ENCODE peak calls at places on chromosomes 5 and 9, in five cellular contexts. One of them, this sample, is unnamed.
A peak's percentile ranks its signal among the peaks of the same experiment; 100 is the strongest.

GRCh38 chr9:89440046-89440445 is 57.9 kb downstream of the SEMA4D start:
- DNase-seq in H7: peak; percentile 53
- DNase-seq in HuH-7.5: no peak
- DNase-seq in stimulated activated CD8-positive, alpha-beta memory T cell treated with anti-CD3 and anti-CD28 coated beads, Interleukin-15, amount 100 ng/mL, for 24 hours: no peak
- DNase-seq in adrenal gland: no peak
- DNase-seq in this sample: no peak

GRCh38 chr9:98010450-98010849 is 27.3 kb downstream of the ANP32B start:
- DNase-seq in H7: peak; percentile 60
- DNase-seq in HuH-7.5: no peak
- DNase-seq in stimulated activated CD8-positive, alpha-beta memory T cell treated with anti-CD3 and anti-CD28 coated beads, Interleukin-15, amount 100 ng/mL, for 24 hours: no peak
- DNase-seq in adrenal gland: no peak
- DNase-seq in this sample: no peak

GRCh38 chr9:89083626-89084025 is 92.4 kb downstream of the S1PR3 start:
- DNase-seq in H7: no peak
- DNase-seq in HuH-7.5: no peak
- DNase-seq in stimulated activated CD8-positive, alpha-beta memory T cell treated with anti-CD3 and anti-CD28 coated beads, Interleukin-15, amount 100 ng/mL, for 24 hours: no peak
- DNase-seq in adrenal gland: no peak
- DNase-seq in this sample: no peak

GRCh38 chr9:18489861-18490260 is 15.9 kb downstream of the ADAMTSL1 start:
- DNase-seq in H7: no peak
- DNase-seq in HuH-7.5: no peak
- DNase-seq in stimulated activated CD8-positive, alpha-beta memory T cell treated with anti-CD3 and anti-CD28 coated beads, Interleukin-15, amount 100 ng/mL, for 24 hours: no peak
- DNase-seq in adrenal gland: peak; percentile 55
- DNase-seq in this sample: no peak

GRCh38 chr9:136316271-136316751 is 11.0 kb upstream of the GPSM1 start:
- DNase-seq in H7: no peak
- DNase-seq in HuH-7.5: no peak
- DNase-seq in stimulated activated CD8-positive, alpha-beta memory T cell treated with anti-CD3 and anti-CD28 coated beads, Interleukin-15, amount 100 ng/mL, for 24 hours: no peak
- DNase-seq in adrenal gland: no peak
- DNase-seq in this sample: no peak

GRCh38 chr5:65704608-65705239 is 17.2 kb downstream of the SGTB start:
- DNase-seq in H7: no peak
- DNase-seq in HuH-7.5: no peak
- DNase-seq in stimulated activated CD8-positive, alpha-beta memory T cell treated with anti-CD3 and anti-CD28 coated beads, Interleukin-15, amount 100 ng/mL, for 24 hours: no peak
- DNase-seq in adrenal gland: no peak
- DNase-seq in this sample: no peak

GRCh38 chr5:130868186-130868821 is 296.8 kb downstream of the HINT1 start:
- DNase-seq in H7: no peak
- DNase-seq in HuH-7.5: no peak
- DNase-seq in stimulated activated CD8-positive, alpha-beta memory T cell treated with anti-CD3 and anti-CD28 coated beads, Interleukin-15, amount 100 ng/mL, for 24 hours: no peak
- DNase-seq in adrenal gland: no peak
- DNase-seq in this sample: no peak

GRCh38 chr9:131395027-131395744 is 1.3 kb downstream of the PRRC2B start:
- DNase-seq in H7: peak; percentile 70
- DNase-seq in HuH-7.5: no peak
- DNase-seq in stimulated activated CD8-positive, alpha-beta memory T cell treated with anti-CD3 and anti-CD28 coated beads, Interleukin-15, amount 100 ng/mL, for 24 hours: no peak
- DNase-seq in adrenal gland: no peak
- DNase-seq in this sample: peak; percentile 71

GRCh38 chr5:96517294-96517693 is 84.2 kb upstream of the PCSK1 start:
- DNase-seq in H7: no peak
- DNase-seq in HuH-7.5: no peak
- DNase-seq in stimulated activated CD8-positive, alpha-beta memory T cell treated with anti-CD3 and anti-CD28 coated beads, Interleukin-15, amount 100 ng/mL, for 24 hours: no peak
- DNase-seq in adrenal gland: no peak
- DNase-seq in this sample: no peak